ENCODE peak calls at places on chromosome 15, in four cellular contexts. X is IMR-90, F is K562, V is GM12878. Q is an unnamed sample.

GRCh38 chr15:65033659-65034269 is 4.3 kb upstream of the MTFMT start:
- DNase-seq in X (peak), F (peak), V (no peak), Q (no peak)

GRCh38 chr15:88376574-88377174 is 90.5 kb downstream of the MRPL46 start:
- DNase-seq in X (peak), F (no peak), V (no peak), Q (no peak)

GRCh38 chr15:98881526-98882517 is 125.8 kb downstream of the PGPEP1L start:
- DNase-seq in X (peak), F (peak), V (no peak), Q (no peak)

GRCh38 chr15:78303729-78304486 is 4.5 kb upstream of the SKIC8 start:
- DNase-seq in X (no peak), F (peak), V (no peak), Q (no peak)

GRCh38 chr15:91866971-91867372 is 13.5 kb downstream of the SLCO3A1 start:
- DNase-seq in X (no peak), F (no peak), V (no peak), Q (no peak)

GRCh38 chr15:79834496-79834895 is 62.3 kb downstream of the MTHFS start:
- DNase-seq in X (no peak), F (no peak), V (no peak), Q (no peak)

GRCh38 chr15:79179108-79179561 is 88.6 kb upstream of the RASGRF1 start:
- DNase-seq in X (peak), F (peak), V (no peak), Q (no peak)

GRCh38 chr15:99426431-99427105 is 139.2 kb upstream of the MEF2A start:
- DNase-seq in X (no peak), F (no peak), V (no peak), Q (no peak)

GRCh38 chr15:31366169-31366734 is 39.6 kb downstream of the KLF13 start:
- DNase-seq in X (no peak), F (peak), V (no peak), Q (no peak)

GRCh38 chr15:38479286-38479685 is 25.4 kb downstream of the FAM98B start:
- DNase-seq in X (peak), F (no peak), V (no peak), Q (no peak)

GRCh38 chr15:90106522-90107117 is 4.4 kb upstream of the IDH2 start:
- DNase-seq in X (peak), F (no peak), V (no peak), Q (no peak)

GRCh38 chr15:26323564-26323963 is 449.3 kb downstream of the GABRB3 start:
- DNase-seq in X (no peak), F (no peak), V (no peak), Q (no peak)

GRCh38 chr15:90174140-90174891 is 26.8 kb upstream of the SEMA4B start:
- DNase-seq in X (no peak), F (no peak), V (no peak), Q (no peak)

GRCh38 chr15:50883903-50884302 is 24.6 kb upstream of the AP4E1 start:
- DNase-seq in X (peak), F (no peak), V (peak), Q (no peak)

GRCh38 chr15:78256044-78256437 is 8.3 kb upstream of the DNAJA4 start:
- DNase-seq in X (no peak), F (no peak), V (no peak), Q (no peak)

GRCh38 chr15:81097893-81098280 is 36.2 kb upstream of the CFAP161 start:
- DNase-seq in X (no peak), F (no peak), V (no peak), Q (no peak)

GRCh38 chr15:32828507-32829186 is 110.8 kb downstream of the GREM1 start:
- DNase-seq in X (peak), F (no peak), V (no peak), Q (no peak)

GRCh38 chr15:32833323-32833944 is 115.6 kb downstream of the GREM1 start:
- DNase-seq in X (peak), F (no peak), V (no peak), Q (no peak)

GRCh38 chr15:32834156-32834555 is 116.4 kb downstream of the GREM1 start:
- DNase-seq in X (no peak), F (no peak), V (peak), Q (no peak)

GRCh38 chr15:32829441-32829840 is 111.6 kb downstream of the GREM1 start:
- DNase-seq in X (no peak), F (no peak), V (no peak), Q (no peak)

DNA sequence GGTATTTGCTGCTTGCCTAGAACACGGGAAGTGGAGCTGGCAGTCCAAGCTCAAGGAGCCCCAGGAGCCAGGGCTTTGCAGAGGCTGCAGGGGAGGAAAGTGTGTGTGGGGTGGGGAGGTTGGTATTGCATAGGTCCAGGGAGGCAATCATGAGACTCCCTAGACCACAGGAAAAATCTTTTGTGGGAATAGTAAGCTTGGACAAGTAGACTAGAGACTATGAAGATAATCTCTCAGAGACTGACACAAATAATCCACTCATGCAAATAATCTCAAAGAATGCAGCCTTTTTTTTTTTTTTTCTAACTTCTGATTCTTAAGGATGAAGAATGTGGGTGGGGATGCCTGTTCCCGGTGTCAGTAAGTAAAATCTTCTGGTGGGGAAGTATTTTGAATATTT is 113.7 kb downstream of the GREM1 start:
- DNase-seq in X (no peak), F (no peak), V (no peak), Q (no peak)
- TF ChIP-seq CEBPB in X (no peak), F (no peak), V (no peak), Q (no peak)

DNA sequence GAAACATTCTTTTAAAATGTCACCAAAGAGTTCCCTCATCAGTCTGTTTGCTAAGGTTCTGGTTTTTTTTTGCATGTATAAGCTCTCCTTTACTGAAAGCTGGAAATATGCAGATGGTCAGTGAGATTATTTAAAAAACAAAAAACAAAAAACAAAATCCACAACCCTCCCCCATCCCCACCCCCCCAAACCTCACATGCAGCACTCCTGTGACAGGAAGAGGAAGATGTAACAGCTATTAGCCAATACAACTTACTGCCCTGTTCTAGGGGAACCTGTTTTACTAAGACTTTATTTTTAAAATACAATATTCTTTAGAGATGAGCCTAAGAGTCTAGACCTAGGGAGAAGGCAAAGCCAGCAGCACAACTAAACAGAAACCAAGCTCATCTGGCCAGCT is 39.5 kb downstream of the ANP32A start:
- DNase-seq in X (no peak), F (no peak), V (no peak), Q (no peak)
- TF ChIP-seq RAD21 in X (no peak), F (no peak), V (no peak), Q (no peak)

GRCh38 chr15:58459562-58459961 is 27.8 kb downstream of the LIPC start:
- DNase-seq in X (no peak), F (peak), V (no peak), Q (no peak)

GRCh38 chr15:58458076-58458475 is 26.3 kb downstream of the LIPC start:
- DNase-seq in X (no peak), F (no peak), V (no peak), Q (no peak)

GRCh38 chr15:58460872-58461271 is 29.1 kb downstream of the LIPC start:
- DNase-seq in X (no peak), F (no peak), V (no peak), Q (no peak)

GRCh38 chr15:58459045-58459444 is 27.3 kb downstream of the LIPC start:
- DNase-seq in X (no peak), F (no peak), V (no peak), Q (no peak)

DNA sequence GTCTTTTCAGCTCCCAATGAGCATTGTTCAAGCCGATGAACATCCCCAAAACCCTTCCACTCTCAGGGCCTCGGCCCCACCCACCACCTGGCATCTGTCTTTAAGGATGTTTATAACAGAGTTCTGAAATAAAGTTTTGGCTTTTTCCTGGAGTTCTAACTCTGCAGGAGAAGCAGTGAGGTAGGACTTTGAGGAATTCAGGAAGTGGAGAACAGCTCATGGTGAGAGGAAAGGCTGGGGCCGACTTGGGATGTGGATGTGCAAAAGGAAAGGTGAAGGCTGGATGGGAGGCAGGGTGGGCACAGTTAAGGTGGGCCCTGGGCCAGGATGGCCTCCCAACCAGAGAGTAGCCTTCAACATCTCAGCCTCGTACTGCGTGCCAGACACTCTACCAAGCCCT is 28.3 kb downstream of the LIPC start:
- DNase-seq in X (peak), F (no peak), V (no peak), Q (no peak)
- H3K4me2 ChIP-seq in X (no peak), F (no peak), V (no peak), Q (no peak)

GRCh38 chr15:53522878-53523455 is 236.5 kb downstream of the WDR72 start:
- DNase-seq in X (no peak), F (no peak), V (no peak), Q (no peak)
- TF ChIP-seq CEBPB in X (no peak), F (no peak), V (no peak), Q (no peak)